ENCODE peak calls at places on chromosome 4, in eight cellular contexts. E is astrocyte, J is fibroblast of lung, O is mammary epithelial cell, T is psoas muscle, M is PC-3, A is stomach, X is left lung. S is an unnamed sample.
A peak's percentile ranks its signal among the peaks of the same experiment; 100 is the strongest.

GRCh38 chr4:94559351-94559806 is 107.6 kb downstream of the PDLIM5 start:
- DNase-seq in E (peak; percentile 73), J (peak; percentile 65), O (peak; percentile 68), T (no peak), M (peak; percentile 56), A (no peak), X (no peak), S (no peak)

GRCh38 chr4:37068580-37068979 is 176.0 kb upstream of the NWD2 start:
- DNase-seq in E (no peak), J (no peak), O (no peak), T (no peak), M (no peak), A (no peak), X (no peak), S (no peak)

GRCh38 chr4:23728971-23729370 is 160.9 kb downstream of the PPARGC1A start:
- DNase-seq in E (peak; percentile 22), J (no peak), O (no peak), T (no peak), M (no peak), A (no peak), X (no peak), S (no peak)

GRCh38 chr4:183906736-183907651 is 1.9 kb downstream of the STOX2 start:
- DNase-seq in E (no peak), J (peak; percentile 7), O (no peak), T (peak; percentile 16), M (no peak), A (no peak), X (no peak), S (no peak)

GRCh38 chr4:70704333-70705145 is 16.2 kb downstream of the UTP3 start:
- DNase-seq in E (peak; percentile 61), J (peak; percentile 68), O (peak; percentile 56), T (peak; percentile 86), M (peak; percentile 81), A (peak; percentile 82), X (peak; percentile 91), S (peak; percentile 94)

GRCh38 chr4:38099908-38100407 is 139.8 kb downstream of the PTTG2 start:
- DNase-seq in E (peak; percentile 95), J (peak; percentile 61), O (peak; percentile 92), T (no peak), M (no peak), A (no peak), X (no peak), S (no peak)

GRCh38 chr4:170675568-170676262 is 586.0 kb upstream of the AADAT start:
- DNase-seq in E (peak; percentile 32), J (no peak), O (peak; percentile 48), T (no peak), M (peak; percentile 7), A (no peak), X (no peak), S (no peak)

GRCh38 chr4:76582074-76582816 is 147.2 kb downstream of the SHROOM3 start:
- DNase-seq in E (no peak), J (no peak), O (no peak), T (no peak), M (no peak), A (no peak), X (no peak), S (no peak)

GRCh38 chr4:48352793-48353192 is 11.5 kb downstream of the SLAIN2 start:
- DNase-seq in E (no peak), J (no peak), O (no peak), T (no peak), M (no peak), A (no peak), X (no peak), S (no peak)

GRCh38 chr4:151921371-151921770 is 160.6 kb upstream of the GATB start:
- DNase-seq in E (peak; percentile 10), J (no peak), O (no peak), T (no peak), M (peak; percentile 41), A (no peak), X (no peak), S (no peak)

GRCh38 chr4:145047151-145047550 is 50.8 kb downstream of the ANAPC10 start:
- DNase-seq in E (peak; percentile 26), J (no peak), O (no peak), T (no peak), M (no peak), A (no peak), X (no peak), S (no peak)

GRCh38 chr4:150098214-150098613 is 20.0 kb downstream of the DCLK2 start:
- DNase-seq in E (peak; percentile 62), J (peak; percentile 51), O (no peak), T (no peak), M (no peak), A (no peak), X (no peak), S (no peak)

GRCh38 chr4:89836031-89836777 is 757 bp downstream of the SNCA start:
- DNase-seq in E (no peak), J (no peak), O (peak; percentile 47), T (no peak), M (no peak), A (no peak), X (no peak), S (no peak)

GRCh38 chr4:55396305-55397023 is 707 bp downstream of the TMEM165 start:
- DNase-seq in E (peak; percentile 31), J (peak; percentile 79), O (peak; percentile 41), T (peak; percentile 54), M (peak; percentile 59), A (peak; percentile 46), X (peak; percentile 66), S (peak; percentile 29)

GRCh38 chr4:152436384-152436783 is 99.5 kb downstream of the FBXW7 start:
- DNase-seq in E (no peak), J (no peak), O (no peak), T (no peak), M (no peak), A (no peak), X (no peak), S (no peak)

DNA sequence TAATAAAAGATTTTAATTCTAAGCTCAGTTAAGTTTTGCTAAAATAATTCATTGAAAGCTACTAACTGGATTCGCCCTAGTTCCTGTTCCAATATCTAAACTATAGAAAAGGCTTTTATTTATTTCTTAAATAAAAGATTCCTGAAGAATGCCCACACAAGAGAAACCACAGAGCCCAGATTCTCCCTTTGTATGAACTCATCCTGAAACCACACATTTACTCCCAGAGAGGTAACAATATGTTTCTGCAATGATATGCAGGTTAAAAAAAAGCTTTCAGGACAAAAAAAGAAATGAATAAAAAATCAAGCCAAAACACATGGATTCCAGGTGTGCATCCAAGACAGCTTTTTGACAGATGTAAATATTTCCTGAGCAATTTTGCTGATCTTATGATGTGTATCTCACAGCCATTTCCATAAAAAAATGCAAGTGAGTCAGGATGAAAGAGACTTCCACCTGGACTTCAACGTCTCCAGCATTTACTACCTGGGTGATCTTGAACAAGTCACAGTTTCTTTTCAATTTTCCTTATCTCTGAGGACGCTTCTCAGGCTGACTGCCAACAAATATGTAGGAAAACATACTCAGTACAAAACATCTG is 234.4 kb upstream of the FAT1 start:
- DNase-seq in E (peak; percentile 47), J (no peak), O (peak; percentile 64), T (no peak), M (no peak), A (no peak), X (no peak), S (no peak)
- TF ChIP-seq CTCF in E (no peak), J (no peak), O (no peak), T (no peak), M (no peak), A (no peak), X (no peak), S (no peak)

GRCh38 chr4:6268650-6269399 is 825 bp upstream of the WFS1 start:
- DNase-seq in E (no peak), J (no peak), O (no peak), T (no peak), M (no peak), A (no peak), X (no peak), S (no peak)
- H3K4me1 ChIP-seq in E (peaks cover 30% of the 10 kb centered on the region), J (peaks cover 34% of the 10 kb centered on the region), O (peaks cover 35% of the 10 kb centered on the region), T (peaks cover 20% of the 10 kb centered on the region), M (peaks cover 34% of the 10 kb centered on the region), A (peaks cover 43% of the 10 kb centered on the region), X (peaks cover 27% of the 10 kb centered on the region), S (peaks cover 38% of the 10 kb centered on the region)

DNA sequence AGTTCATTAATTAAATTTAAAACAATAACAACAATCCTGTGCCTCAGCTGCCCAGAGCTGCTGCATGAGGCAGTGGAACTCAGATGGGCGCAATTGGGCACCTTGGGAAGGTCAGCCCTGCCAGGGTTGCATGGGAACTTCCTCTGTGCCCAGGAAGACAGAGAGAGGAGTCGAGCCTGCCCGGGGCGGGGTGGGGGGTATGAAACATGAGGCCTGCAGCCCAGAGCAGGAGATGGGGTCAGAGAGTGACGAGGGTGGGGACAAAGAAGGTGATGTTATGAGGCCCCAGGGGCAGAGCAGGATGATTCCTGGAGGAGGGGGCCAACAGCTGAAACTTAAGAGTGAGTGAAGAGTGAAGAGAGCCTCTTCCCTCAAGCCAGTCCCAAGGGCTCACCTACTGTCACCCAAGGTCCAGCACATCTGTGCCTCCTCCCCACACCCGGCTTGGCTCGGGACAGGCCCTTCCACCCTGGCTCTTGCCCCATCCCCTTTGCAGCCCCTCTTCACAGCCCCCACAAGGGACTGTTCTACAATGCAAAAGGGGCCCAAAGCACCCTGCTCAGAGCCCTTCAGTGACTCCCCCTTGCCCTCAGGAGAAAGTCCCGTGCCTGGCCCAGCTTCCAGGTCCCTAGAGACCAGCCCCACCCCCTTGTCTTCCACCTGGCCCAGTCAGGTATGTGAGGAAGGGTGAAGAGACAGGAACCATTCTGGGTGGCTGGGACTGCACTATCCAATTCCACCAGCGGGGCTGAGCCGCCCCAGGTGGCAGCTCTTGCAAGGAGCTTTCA is 31.4 kb downstream of the HMX1 start:
- DNase-seq in E (no peak), J (no peak), O (no peak), T (no peak), M (no peak), A (no peak), X (peak; percentile 17), S (peak; percentile 34)
- TF ChIP-seq CTCF in E (no peak), J (no peak), O (no peak), T (no peak), M (no peak), A (no peak), X (no peak), S (no peak)

GRCh38 chr4:42637104-42637503 is 19.8 kb downstream of the ATP8A1 start:
- DNase-seq in E (no peak), J (no peak), O (no peak), T (no peak), M (no peak), A (no peak), X (no peak), S (no peak)

GRCh38 chr4:42638993-42639392 is 17.9 kb downstream of the ATP8A1 start:
- DNase-seq in E (no peak), J (no peak), O (no peak), T (no peak), M (no peak), A (no peak), X (no peak), S (no peak)

GRCh38 chr4:42637861-42638260 is 19.0 kb downstream of the ATP8A1 start:
- DNase-seq in E (no peak), J (no peak), O (no peak), T (no peak), M (no peak), A (no peak), X (no peak), S (no peak)

GRCh38 chr4:42636591-42636990 is 20.3 kb downstream of the ATP8A1 start:
- DNase-seq in E (no peak), J (no peak), O (no peak), T (no peak), M (no peak), A (no peak), X (no peak), S (no peak)

DNA sequence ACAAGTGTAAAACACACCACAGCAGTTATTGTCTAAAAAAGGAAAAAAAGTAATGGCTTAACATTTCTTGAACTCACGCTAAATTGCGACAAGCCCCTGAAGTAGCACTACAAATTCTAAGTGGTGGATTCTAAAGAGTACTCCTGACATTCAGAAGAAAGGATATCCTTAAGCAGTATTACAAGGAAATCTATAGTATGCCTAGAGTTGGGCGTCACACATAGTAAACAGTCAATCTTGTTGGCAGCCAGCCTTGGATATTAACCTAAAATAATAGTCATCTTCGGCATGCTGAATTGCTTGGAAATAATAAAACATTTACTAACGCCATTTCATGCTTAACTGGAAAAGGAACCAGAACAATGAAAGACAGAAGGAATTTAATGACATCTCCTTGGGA is 18.6 kb downstream of the ATP8A1 start:
- DNase-seq in E (no peak), J (no peak), O (no peak), T (no peak), M (peak; percentile 9), A (no peak), X (no peak), S (no peak)
- H3K4me1 ChIP-seq in E (no peaks in the 10 kb centered on the region), J (no peaks in the 10 kb centered on the region), O (no peaks in the 10 kb centered on the region), T (peaks cover 75% of the 10 kb centered on the region), M (peaks cover 7% of the 10 kb centered on the region), A (peaks cover 6% of the 10 kb centered on the region), X (no peaks in the 10 kb centered on the region), S (peaks cover 4% of the 10 kb centered on the region)

S was measured in Peyer's patch.